ENCODE peak calls at places on chromosomes 13 and 19, in seven cellular contexts. A is cardiac muscle cell; Y is astrocyte; N is ascending aorta; D is GM23338; R is CD8-positive, alpha-beta T cell; O is IMR-90. W is an unnamed sample. For H3K4me1, the result is how much of the 10 kb centered on the place peaks cover.

GRCh38 chr13:72530471-72530870 is 197.0 kb downstream of the MZT1 start:
- DNase-seq in O (peak), D (no peak), Y (peak), N (no peak), R (no peak), A (no peak), W (no peak)

GRCh38 chr13:80664930-80665329 is 324.0 kb upstream of the SPRY2 start:
- DNase-seq in N (no peak), A (peak), Y (no peak), D (no peak), O (no peak), R (no peak), W (no peak)

GRCh38 chr13:104314926-104315535 is 1248.8 kb upstream of the SLC10A2 start:
- DNase-seq in R (no peak), Y (peak), D (no peak), N (no peak), A (no peak), O (peak), W (no peak)

GRCh38 chr13:20833900-20834679 is 60.3 kb upstream of the EEF1AKMT1 start:
- DNase-seq in A (no peak), D (no peak), Y (no peak), O (no peak), N (no peak), R (no peak), W (no peak)

GRCh38 chr19:9018163-9018875 is 8.1 kb upstream of the MUC16 start:
- DNase-seq in O (no peak), A (no peak), D (no peak), Y (peak), N (no peak), R (no peak), W (no peak)

GRCh38 chr19:14786421-14786851 is 8.1 kb upstream of the ADGRE2 start:
- DNase-seq in Y (no peak), O (no peak), A (peak), N (no peak), D (peak), R (peak), W (peak)

GRCh38 chr13:37306778-37307544 is 201.5 kb upstream of the CSNK1A1L start:
- DNase-seq in Y (peak), O (peak), N (no peak), R (no peak), D (no peak), A (peak), W (no peak)

GRCh38 chr19:35052599-35053190 is 11.2 kb downstream of the HPN start:
- DNase-seq in D (no peak), N (no peak), O (no peak), A (no peak), R (no peak), Y (no peak), W (no peak)

GRCh38 chr13:110380359-110381028 is 73.4 kb downstream of the COL4A2 start:
- DNase-seq in R (no peak), D (no peak), N (no peak), A (peak), O (peak), Y (peak), W (no peak)

GRCh38 chr19:49986354-49986753 is 25.4 kb upstream of the SIGLEC11 start:
- DNase-seq in Y (no peak), N (no peak), R (no peak), D (no peak), O (no peak), A (no peak), W (no peak)

GRCh38 chr19:42113641-42114348 is 18.5 kb downstream of the POU2F2 start:
- DNase-seq in O (peak), D (peak), N (peak), R (no peak), Y (peak), A (peak), W (peak)
- H3K4me3 ChIP-seq in O (no peak), D (no peak), N (no peak), R (no peak), Y (peak), A (no peak), W (no peak)

DNA sequence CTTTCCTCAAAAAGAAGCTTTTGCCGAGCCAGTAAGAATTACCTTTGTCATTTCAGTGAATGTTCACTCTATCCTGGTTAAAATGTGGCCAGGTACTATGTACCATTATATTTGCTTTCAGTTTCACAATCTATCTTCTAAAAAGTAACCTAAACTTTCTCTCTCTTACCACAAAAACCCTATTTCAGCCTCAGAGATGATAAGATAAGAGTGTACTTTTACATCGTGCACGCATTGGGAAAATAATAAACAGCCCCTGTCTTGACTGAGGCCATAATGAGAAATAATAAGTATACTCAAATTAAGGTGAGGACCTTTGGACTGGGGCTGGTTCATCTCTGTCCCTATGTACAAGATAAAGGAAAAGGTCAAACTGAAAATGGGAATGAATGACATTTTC is 77.7 kb downstream of the ZNF726 start:
- DNase-seq in O (no peak), N (no peak), Y (no peak), D (no peak), R (no peak), A (no peak), W (no peak)
- H3K4me1 ChIP-seq in O (under half), N (under half), Y (under half), D (under half), R (under half), A (under half), W (under half)

DNA sequence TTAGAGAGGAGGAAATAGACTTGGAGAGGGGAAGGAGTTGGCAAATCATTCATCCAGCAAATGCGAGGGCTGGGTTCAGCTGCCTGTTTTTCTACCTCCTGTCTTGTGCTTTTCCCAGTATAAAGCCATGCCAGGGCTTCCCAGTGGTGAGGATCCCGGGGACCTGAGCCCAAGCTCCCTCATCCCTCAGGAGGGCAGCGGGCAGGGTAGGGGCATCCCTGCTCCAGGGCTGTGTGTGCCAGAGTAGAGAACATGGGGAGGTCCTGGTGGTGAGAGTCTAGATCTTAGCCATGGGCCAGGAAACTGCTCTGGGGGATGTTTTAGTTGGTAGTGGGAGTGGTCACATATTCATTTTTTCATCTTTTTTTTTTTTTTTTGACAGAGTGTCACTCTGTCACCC is 43.6 kb downstream of the GPR12 start:
- DNase-seq in Y (no peak), O (no peak), R (no peak), A (no peak), N (no peak), D (no peak), W (no peak)
- H3K4me3 ChIP-seq in Y (no peak), O (no peak), R (no peak), A (no peak), N (no peak), D (no peak), W (no peak)

GRCh38 chr19:3100331-3100730 is 6.2 kb downstream of the GNA11 start:
- DNase-seq in D (no peak), O (no peak), R (no peak), N (no peak), A (no peak), Y (no peak), W (no peak)

GRCh38 chr19:3097442-3097871 is 3.3 kb downstream of the GNA11 start:
- DNase-seq in O (no peak), R (no peak), Y (no peak), D (no peak), A (no peak), N (no peak), W (no peak)

GRCh38 chr19:3099347-3100145 is 5.4 kb downstream of the GNA11 start:
- DNase-seq in A (no peak), R (no peak), D (no peak), O (no peak), Y (no peak), N (no peak), W (no peak)

GRCh38 chr19:3098141-3098514 is 4.0 kb downstream of the GNA11 start:
- DNase-seq in D (no peak), O (no peak), Y (no peak), N (no peak), R (no peak), A (no peak), W (no peak)

DNA sequence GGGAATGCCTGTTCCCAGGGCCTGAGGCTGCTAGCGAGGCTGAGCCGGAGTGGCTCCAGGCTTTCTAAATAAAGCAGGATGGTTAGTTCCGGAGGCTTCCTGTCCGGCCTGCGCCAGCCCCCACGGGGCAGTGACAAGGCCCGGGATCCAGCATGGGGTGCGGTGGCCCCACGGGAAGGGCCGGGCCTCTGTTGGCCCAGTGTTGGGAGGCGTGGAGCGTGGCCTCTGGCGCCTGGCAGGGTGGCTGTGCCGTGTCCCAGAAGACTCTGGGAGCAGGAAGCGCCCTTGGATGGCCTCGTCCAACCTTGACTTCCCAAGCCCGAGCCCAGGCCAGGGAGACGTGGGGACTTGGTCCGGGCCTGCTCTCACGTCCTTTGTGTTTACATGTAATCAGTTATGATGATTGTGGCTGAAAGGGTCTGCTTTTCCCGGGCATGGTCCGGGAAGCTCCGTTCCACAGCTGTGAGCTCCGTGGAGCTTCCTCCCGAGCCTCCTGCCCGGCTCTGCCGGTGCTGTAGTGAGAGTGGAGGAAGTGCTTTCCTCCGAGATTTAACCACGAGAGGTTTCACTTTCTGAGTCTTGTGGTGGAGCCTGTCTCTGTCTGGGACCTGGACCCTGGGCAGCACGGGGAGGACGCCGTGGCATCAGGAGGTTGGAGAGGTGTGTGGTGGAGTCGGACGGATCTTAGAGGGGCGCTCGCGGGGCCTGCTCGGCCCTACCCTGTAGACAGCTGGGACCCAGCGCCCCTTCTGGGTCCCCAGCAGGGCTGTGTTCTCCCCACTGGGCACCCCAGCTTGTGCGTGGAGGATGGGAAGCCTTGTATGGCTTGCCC is 4.6 kb downstream of the GNA11 start:
- DNase-seq in O (peak), Y (no peak), A (peak), R (no peak), N (no peak), D (no peak), W (no peak)
- H3K4me1 ChIP-seq in O (under half), Y (under half), A (under half), R (under half), N (under half), D (under half), W (under half)

DNA sequence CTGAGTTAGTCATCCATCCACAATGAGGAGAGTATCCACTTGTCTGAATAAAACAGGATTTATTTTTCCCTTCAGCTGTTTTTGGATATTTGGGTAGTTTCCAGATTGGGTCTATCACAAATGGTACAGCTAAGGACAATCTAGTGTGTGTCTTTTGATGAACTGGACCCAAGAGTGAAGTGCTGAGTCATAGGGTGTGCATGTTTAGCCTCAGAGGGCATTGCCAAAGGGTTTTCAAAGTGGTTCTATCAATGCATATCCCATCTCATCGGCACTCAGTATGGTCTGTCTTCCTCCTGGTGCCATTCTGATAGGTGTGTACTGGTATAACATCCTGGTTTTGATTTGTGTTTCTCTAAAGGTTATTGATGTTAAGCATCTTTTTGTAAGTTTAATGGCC is 62.3 kb downstream of the GSX1 start:
- DNase-seq in O (no peak), Y (no peak), A (no peak), D (no peak), R (no peak), N (no peak), W (no peak)
- H3K4me3 ChIP-seq in O (no peak), Y (no peak), A (no peak), D (no peak), R (no peak), N (no peak), W (no peak)